ENCODE peak calls at places on chromosomes 16 and 17, in eight cellular contexts. Q is breast epithelium, U is HL-60, G is stomach, I is esophagus muscularis mucosa, E is HepG2, P is endothelial cell of umbilical vein, D is transverse colon. J is an unnamed sample.

GRCh38 chr17:81481815-81482505 is 30.6 kb downstream of the ACTG1 start:
- DNase-seq in U (no peak), D (no peak), I (no peak), P (no peak), G (no peak), Q (no peak), E (no peak), J (no peak)

GRCh38 chr17:82548681-82549303 is 29.3 kb downstream of the FOXK2 start:
- DNase-seq in Q (no peak), G (no peak), I (no peak), D (peak), P (no peak), E (no peak), U (peak), J (no peak)

GRCh38 chr16:54821731-54822130 is 108.9 kb upstream of the IRX5 start:
- DNase-seq in D (no peak), G (no peak), E (no peak), P (no peak), I (no peak), Q (no peak), U (no peak), J (no peak)

GRCh38 chr16:63981639-63982038 is 1140.2 kb downstream of the CDH11 start:
- DNase-seq in Q (no peak), G (no peak), D (no peak), I (no peak), E (no peak), U (no peak), P (no peak), J (no peak)

GRCh38 chr16:79801550-79802090 is 201.1 kb upstream of the MAF start:
- DNase-seq in G (no peak), D (no peak), P (no peak), U (no peak), Q (no peak), E (no peak), I (peak), J (no peak)

GRCh38 chr17:48374650-48375230 is 55.3 kb downstream of the SKAP1 start:
- DNase-seq in P (peak), Q (no peak), I (no peak), G (peak), E (peak), U (peak), D (peak), J (no peak)

GRCh38 chr17:36862116-36862920 is 75.0 kb upstream of the LHX1 start:
- DNase-seq in G (no peak), D (no peak), U (no peak), P (no peak), I (no peak), Q (no peak), E (no peak), J (no peak)

GRCh38 chr17:35738519-35739133 is 7.2 kb downstream of the RASL10B start:
- DNase-seq in I (no peak), G (no peak), E (no peak), D (no peak), Q (no peak), U (no peak), P (no peak), J (peak)

GRCh38 chr17:7139400-7139799 is 24.8 kb upstream of the ASGR2 start:
- DNase-seq in I (no peak), D (peak), P (no peak), G (no peak), Q (no peak), E (no peak), U (no peak), J (no peak)

GRCh38 chr17:50151937-50152547 is 1.6 kb upstream of the PPP1R9B start:
- DNase-seq in G (peak), Q (no peak), I (no peak), P (peak), D (peak), E (peak), U (peak), J (no peak)

GRCh38 chr17:50154604-50155003 is 4.1 kb upstream of the PPP1R9B start:
- DNase-seq in Q (no peak), I (no peak), U (no peak), G (no peak), D (peak), E (no peak), P (no peak), J (no peak)

GRCh38 chr17:50155115-50155819 is 4.8 kb upstream of the PPP1R9B start:
- DNase-seq in I (no peak), Q (no peak), G (no peak), P (no peak), E (no peak), D (no peak), U (no peak), J (no peak)

GRCh38 chr17:50152736-50153135 is 2.3 kb upstream of the PPP1R9B start:
- DNase-seq in P (no peak), G (no peak), Q (no peak), E (no peak), I (no peak), U (no peak), D (no peak), J (no peak)

GRCh38 chr17:50153650-50154575 is 3.4 kb upstream of the PPP1R9B start:
- DNase-seq in E (no peak), Q (no peak), G (peak), D (no peak), U (no peak), P (no peak), I (no peak), J (no peak)
- H3K27ac ChIP-seq in E (no peak), Q (peak), G (peak), D (peak), U (no peak), P (no peak), I (peak), J (peak)

GRCh38 chr16:81551821-81552304 is 107.3 kb downstream of the CMIP start:
- DNase-seq in G (no peak), P (peak), I (no peak), E (no peak), Q (no peak), U (no peak), D (no peak), J (no peak)
- TF ChIP-seq POLR2AphosphoS5 in G (no peak), P (no peak), I (no peak), E (no peak), Q (no peak), U (no peak), D (no peak), J (no peak)

DNA sequence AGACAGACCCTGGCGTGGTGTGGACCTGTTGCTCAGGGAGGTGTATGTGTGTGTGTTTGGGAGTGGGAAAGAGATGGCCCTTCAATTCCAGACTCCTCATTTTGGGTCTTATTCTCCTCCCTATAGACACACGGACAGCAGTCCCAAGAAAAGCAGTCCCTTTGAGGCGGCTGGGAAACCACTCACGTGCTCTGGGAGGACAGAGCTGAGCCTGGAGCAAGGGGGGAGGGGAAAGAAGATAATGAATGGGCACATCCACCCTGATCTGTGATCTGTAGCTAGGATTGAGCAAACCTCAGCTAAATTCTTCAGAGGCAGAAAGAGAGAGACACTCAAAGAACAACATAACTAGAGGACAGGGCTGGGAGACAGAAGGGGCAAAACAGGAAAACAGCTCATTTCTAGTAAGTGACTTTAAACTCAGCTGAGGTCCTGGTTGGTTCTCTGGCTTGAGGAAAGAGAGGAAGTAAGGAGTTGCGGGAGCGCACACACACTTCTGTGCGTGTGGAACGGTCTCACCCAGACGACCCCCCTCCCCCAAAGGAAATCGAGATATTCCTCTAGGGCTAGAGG is 784 bp downstream of the RAB5C start:
- DNase-seq in G (no peak), Q (no peak), U (peak), E (peak), I (no peak), D (no peak), P (peak), J (no peak)
- H3K27ac ChIP-seq in G (peak), Q (peak), U (peak), E (peak), I (peak), D (peak), P (peak), J (peak)

GRCh38 chr16:48442379-48442778 is 57.2 kb upstream of the SIAH1 start:
- DNase-seq in G (no peak), I (no peak), U (no peak), E (no peak), D (no peak), Q (no peak), P (no peak), J (no peak)

GRCh38 chr16:48445782-48446533 is 60.7 kb upstream of the SIAH1 start:
- DNase-seq in Q (no peak), P (no peak), U (no peak), I (no peak), D (no peak), G (no peak), E (no peak), J (no peak)

GRCh38 chr16:48446534-48446920 is 61.3 kb upstream of the SIAH1 start:
- DNase-seq in G (no peak), P (no peak), Q (no peak), U (no peak), E (no peak), D (no peak), I (no peak), J (no peak)

GRCh38 chr16:48441863-48442279 is 56.7 kb upstream of the SIAH1 start:
- DNase-seq in D (no peak), P (no peak), Q (no peak), I (no peak), U (no peak), E (peak), G (no peak), J (no peak)

GRCh38 chr16:48444574-48444973 is 59.4 kb upstream of the SIAH1 start:
- DNase-seq in D (no peak), Q (no peak), P (peak), U (no peak), E (no peak), I (no peak), G (no peak), J (no peak)
- TF ChIP-seq POLR2AphosphoS5 in D (no peak), Q (no peak), P (no peak), U (no peak), E (no peak), I (peak), G (no peak), J (no peak)

GRCh38 chr17:80036715-80037477 is 454 bp downstream of the CCDC40 start:
- DNase-seq in G (no peak), P (peak), E (peak), D (peak), Q (no peak), U (no peak), I (no peak), J (peak)
- H3K27ac ChIP-seq in G (peak), P (peak), E (peak), D (peak), Q (peak), U (no peak), I (peak), J (peak)

DNA sequence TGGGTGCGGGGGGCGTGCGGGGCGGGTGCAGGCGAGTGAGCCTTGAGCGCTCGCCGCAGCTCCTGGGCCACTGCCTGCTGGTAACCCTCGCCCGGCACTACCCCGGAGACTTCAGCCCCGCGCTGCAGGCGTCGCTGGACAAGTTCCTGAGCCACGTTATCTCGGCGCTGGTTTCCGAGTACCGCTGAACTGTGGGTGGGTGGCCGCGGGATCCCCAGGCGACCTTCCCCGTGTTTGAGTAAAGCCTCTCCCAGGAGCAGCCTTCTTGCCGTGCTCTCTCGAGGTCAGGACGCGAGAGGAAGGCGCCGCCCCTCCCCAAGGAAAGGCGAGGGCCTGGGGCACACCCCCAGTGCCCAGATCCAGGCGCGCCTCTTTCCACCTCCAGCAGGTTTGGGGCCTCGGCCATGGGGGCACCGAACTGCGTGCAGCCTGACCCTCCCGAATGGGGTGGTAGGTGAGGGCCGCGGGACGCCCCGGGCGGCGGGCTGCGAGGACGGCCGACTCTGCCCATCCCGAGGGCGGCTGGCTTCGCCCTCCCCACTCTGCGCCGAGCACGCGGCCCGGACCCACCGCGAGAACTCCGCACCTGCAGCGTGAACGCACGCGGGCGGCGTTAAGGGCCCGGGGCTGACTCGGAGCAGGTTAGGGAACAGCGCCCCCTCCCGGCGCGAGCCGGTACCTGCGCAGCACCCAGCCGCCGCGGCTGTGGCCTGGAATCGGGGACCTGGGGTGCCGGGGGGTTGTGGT is 835 bp downstream of the HBQ1 start:
- DNase-seq in D (peak), P (peak), G (peak), U (peak), E (peak), Q (peak), I (no peak), J (peak)
- TF ChIP-seq POLR2AphosphoS5 in D (no peak), P (peak), G (no peak), U (peak), E (peak), Q (peak), I (peak), J (no peak)

DNA sequence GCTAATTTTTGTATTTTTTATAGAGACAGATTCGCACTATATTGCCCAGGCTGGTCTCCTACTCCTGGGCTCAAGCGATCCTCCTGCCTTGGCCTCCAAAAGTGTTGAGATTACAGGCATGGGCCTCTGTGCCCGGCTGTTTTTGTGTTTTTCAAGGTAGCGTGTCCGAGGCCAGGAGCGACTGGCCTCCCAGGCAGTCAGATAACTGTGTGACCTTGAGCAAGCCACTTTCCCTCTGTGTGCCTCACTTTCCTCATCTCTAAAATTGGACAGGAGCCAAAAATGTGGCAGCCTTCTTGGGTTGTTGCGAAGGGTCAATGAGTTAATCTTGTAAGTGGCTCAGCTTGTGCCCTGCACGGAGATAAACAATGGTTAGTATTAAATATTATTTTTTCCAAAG is 2.4 kb downstream of the ABCC1 start:
- DNase-seq in U (peak), E (peak), G (no peak), I (no peak), Q (no peak), D (no peak), P (peak), J (no peak)
- H3K27ac ChIP-seq in U (no peak), E (peak), G (peak), I (peak), Q (no peak), D (peak), P (peak), J (peak)

GRCh38 chr16:66248096-66248495 is 118.4 kb upstream of the CDH5 start:
- DNase-seq in U (no peak), I (no peak), G (peak), E (no peak), P (no peak), D (peak), Q (peak), J (peak)
- TF ChIP-seq POLR2AphosphoS5 in U (no peak), I (peak), G (no peak), E (no peak), P (no peak), D (no peak), Q (no peak), J (no peak)

DNA sequence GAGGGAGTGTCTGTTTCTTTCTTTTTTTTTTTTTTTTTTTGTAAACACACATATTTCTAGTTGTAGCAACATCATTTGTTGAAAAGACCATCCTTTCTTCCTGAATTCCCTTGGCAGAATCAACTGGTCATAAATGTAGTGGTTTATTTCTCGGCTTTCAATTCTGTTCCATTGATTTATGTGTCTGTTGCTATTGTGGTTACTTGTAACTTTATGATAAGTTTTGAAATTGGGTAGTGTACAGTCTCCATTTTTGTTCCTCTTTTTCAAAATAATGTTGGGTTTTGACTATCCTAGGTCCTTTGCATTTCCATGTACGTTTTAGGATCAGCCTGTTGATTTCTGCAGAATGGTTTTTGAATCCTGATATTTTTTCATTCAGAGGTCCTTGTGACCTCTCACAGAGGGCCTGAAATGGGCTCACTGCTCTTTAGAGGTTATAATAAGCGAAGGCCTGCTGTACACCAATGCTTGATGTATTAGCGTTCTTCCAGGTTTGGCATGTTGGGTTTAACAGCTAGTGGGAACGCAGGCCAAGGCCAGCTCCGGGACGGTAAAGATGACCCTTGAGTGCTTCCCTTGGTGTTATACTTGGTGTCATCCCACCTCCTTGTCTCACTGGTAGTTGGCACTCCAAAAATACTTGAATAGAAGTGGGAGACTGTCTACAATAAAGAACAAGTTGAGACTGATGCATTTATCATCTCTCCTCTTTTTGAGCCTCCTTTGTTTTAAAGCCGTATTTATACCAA is 43.8 kb downstream of the ZNRF1 start:
- DNase-seq in P (no peak), E (no peak), I (no peak), D (no peak), Q (no peak), G (no peak), U (no peak), J (no peak)
- H3K27ac ChIP-seq in P (no peak), E (no peak), I (peak), D (peak), Q (peak), G (peak), U (peak), J (no peak)

GRCh38 chr17:1197379-1197778 is 17.6 kb upstream of the ABR start:
- DNase-seq in P (no peak), D (no peak), G (no peak), E (no peak), U (peak), I (no peak), Q (no peak), J (peak)

GRCh38 chr17:1196946-1197345 is 17.2 kb upstream of the ABR start:
- DNase-seq in D (no peak), E (no peak), I (no peak), Q (no peak), G (no peak), U (no peak), P (no peak), J (no peak)

GRCh38 chr17:1200440-1200839 is 20.7 kb upstream of the ABR start:
- DNase-seq in D (no peak), E (no peak), I (peak), P (no peak), U (no peak), G (no peak), Q (no peak), J (no peak)

GRCh38 chr17:1201132-1201702 is 21.4 kb upstream of the ABR start:
- DNase-seq in P (no peak), D (no peak), I (peak), E (no peak), Q (no peak), U (no peak), G (no peak), J (no peak)

DNA sequence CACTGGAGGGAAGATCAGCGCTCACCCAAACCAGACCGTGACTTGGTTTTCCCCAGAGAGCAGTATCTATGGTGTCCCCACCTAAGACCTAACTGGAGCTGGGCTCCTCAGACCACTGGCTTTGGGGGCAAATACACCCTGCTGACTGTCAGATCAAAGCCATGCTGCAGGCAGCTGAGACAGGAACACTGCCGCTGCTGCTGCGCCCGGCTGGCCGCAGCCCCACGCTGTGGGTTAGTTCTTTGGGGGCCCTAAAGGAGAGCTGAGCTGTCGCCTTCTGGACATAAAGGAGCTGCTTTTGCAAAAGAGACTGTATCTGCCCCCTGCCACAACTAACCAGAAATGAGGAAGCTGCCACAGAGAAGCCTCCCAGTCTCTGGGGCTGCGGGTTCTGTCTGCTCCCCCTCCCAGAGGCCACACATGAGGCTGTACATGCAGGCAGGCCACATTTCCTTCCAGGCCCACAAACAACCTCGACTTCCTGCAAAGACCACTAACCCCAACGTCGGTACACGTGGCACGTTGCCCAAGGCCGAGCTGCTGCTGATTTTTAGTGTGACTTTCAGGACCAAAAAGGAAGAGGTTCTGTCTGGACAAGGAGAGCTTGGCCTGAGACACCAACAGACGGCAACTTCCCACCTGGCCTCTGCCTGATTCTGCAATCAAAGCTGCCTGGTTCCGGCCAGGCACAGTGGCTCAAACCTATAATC is 18.2 kb upstream of the ABR start:
- DNase-seq in E (no peak), I (peak), U (peak), D (peak), P (no peak), G (peak), Q (no peak), J (peak)
- TF ChIP-seq POLR2AphosphoS5 in E (no peak), I (no peak), U (peak), D (no peak), P (no peak), G (no peak), Q (no peak), J (no peak)